ENCODE peak calls at places on chromosome 21, in four cellular contexts. E, G, X and C are unnamed samples.

GRCh38 chr21:27480841-27481261 is 514.0 kb upstream of the ADAMTS5 start:
- DNase-seq in E (peak; percentile 17), G (no peak), X (no peak), C (no peak)

GRCh38 chr21:36976882-36977651 is 10.6 kb upstream of the HLCS start:
- DNase-seq in E (peak; percentile 96), G (no peak), X (no peak), C (no peak)

GRCh38 chr21:33951276-33952178 is 35.9 kb upstream of the ATP5PO start:
- DNase-seq in E (no peak), G (no peak), X (no peak), C (peak; percentile 14)

GRCh38 chr21:22993822-22994574 is 1995.8 kb downstream of the NCAM2 start:
- DNase-seq in E (no peak), G (no peak), X (no peak), C (no peak)

GRCh38 chr21:43881283-43881682 is 16.3 kb downstream of the AGPAT3 start:
- DNase-seq in E (no peak), G (no peak), X (no peak), C (no peak)

GRCh38 chr21:33027401-33028185 is 1.9 kb downstream of the OLIG2 start:
- DNase-seq in E (no peak), G (peak; percentile 27), X (no peak), C (no peak)

GRCh38 chr21:39000496-39000895 is 182.8 kb downstream of the PSMG1 start:
- DNase-seq in E (peak; percentile 85), G (no peak), X (no peak), C (no peak)

GRCh38 chr21:17348357-17348756 is 164.5 kb upstream of the CXADR start:
- DNase-seq in E (no peak), G (no peak), X (no peak), C (no peak)

GRCh38 chr21:32414579-32415358 is 2.3 kb downstream of the EVA1C start:
- DNase-seq in E (peak; percentile 61), G (no peak), X (no peak), C (no peak)

GRCh38 chr21:14923468-14923867 is 141.3 kb downstream of the NRIP1 start:
- DNase-seq in E (no peak), G (no peak), X (no peak), C (no peak)

GRCh38 chr21:46441961-46442498 is 16.7 kb upstream of the DIP2A start:
- DNase-seq in E (no peak), G (no peak), X (no peak), C (no peak)

DNA sequence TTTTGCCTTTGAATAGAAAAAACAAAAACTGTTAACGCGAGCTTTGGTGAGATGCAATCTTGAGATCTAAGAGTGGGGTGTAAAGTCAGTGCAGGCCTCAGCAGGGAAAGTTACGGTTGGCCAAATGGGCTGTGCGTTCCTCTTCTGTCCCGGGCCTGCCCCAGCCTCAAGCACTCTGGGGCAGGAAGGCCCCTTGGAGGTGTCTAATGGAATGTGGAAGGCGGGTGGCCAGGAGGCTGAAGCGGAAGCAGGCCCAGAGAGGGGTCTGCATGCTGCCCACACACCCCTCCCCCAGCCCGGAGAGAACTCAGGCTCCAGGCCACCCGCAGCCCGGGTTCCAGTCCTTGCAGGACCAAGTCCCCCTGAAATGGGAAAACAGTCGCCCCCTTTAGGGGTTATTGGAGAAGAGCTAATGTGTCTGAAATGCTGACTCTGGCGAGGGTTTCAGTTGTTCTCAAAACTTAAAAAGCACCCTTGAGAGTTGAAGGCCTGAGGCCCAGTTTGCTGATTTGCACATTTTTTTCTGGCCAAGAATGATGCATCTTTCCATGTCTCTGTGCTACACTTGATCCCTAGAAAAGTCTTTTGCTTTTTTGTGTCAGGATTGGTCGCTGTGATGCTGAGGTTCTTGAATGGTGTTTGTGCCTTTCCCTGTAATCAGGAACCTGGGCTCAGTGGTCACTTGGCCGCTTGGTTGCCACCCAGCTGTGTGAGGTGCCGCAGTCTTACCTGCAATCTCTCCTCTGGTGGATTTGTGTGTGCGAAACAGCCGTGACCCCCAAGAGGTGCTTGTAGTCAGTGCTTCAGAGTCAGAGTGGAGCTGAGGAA is 2.0 kb downstream of the COL18A1 start:
- DNase-seq in E (no peak), G (peak; percentile 68), X (peak; percentile 16), C (no peak)
- H3K4me3 ChIP-seq in E (peak overlapping the region; percentile 68), G (no peak overlapping the region), X (peak overlapping the region; percentile 71), C (no peak overlapping the region)

DNA sequence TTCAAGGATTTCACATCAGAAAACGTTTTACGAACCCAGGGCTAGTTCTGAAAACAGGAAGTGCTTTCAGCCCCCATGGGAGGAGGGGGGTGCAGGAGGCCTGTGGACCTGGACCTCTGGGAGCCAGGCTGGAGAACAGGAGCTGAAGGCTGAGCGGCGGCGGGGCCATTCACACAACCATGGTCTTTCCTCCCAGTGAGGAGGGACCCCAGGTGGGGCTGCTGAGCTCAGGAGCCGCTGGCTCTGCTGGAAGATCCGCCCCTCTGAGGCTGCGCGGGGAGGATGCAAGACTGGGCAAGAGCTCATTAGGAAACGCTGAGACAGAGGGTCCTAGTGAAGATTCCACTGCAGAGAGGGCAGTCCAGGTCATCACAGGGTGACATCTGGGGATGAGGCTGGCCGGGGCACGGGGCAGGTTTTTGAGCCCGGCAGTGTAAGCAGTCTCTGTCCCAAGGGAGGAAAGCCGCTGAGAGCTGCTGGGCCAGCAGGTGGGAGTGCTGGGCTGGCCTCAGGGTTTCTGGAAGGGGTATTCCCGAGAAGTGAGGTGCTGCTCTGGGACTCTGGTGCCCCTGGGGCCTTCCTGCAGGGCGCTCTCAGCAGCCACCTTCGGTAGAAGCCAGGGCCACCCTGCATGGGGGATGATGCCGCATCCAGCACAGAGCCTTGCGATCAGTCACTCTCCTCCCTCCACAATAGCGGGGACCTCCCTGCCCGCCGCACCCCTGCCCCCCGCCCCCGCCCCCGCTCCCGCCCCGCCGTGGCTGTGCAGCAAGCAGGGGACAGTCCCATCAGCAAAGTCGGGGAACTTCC is 7.5 kb downstream of the MX2 start:
- DNase-seq in E (no peak), G (peak; percentile 69), X (peak; percentile 54), C (no peak)
- H3K4me1 ChIP-seq in E (peaks cover 15% of the 10 kb centered on the region), G (no peaks in the 10 kb centered on the region), X (peaks cover 37% of the 10 kb centered on the region), C (no peaks in the 10 kb centered on the region)

GRCh38 chr21:35254006-35254751 is 205.1 kb upstream of the RUNX1 start:
- DNase-seq in E (peak; percentile 68), G (no peak), X (no peak), C (peak; percentile 66)
- TF ChIP-seq CTCF in E (no peak), G (no peak), X (no peak), C (no peak)

DNA sequence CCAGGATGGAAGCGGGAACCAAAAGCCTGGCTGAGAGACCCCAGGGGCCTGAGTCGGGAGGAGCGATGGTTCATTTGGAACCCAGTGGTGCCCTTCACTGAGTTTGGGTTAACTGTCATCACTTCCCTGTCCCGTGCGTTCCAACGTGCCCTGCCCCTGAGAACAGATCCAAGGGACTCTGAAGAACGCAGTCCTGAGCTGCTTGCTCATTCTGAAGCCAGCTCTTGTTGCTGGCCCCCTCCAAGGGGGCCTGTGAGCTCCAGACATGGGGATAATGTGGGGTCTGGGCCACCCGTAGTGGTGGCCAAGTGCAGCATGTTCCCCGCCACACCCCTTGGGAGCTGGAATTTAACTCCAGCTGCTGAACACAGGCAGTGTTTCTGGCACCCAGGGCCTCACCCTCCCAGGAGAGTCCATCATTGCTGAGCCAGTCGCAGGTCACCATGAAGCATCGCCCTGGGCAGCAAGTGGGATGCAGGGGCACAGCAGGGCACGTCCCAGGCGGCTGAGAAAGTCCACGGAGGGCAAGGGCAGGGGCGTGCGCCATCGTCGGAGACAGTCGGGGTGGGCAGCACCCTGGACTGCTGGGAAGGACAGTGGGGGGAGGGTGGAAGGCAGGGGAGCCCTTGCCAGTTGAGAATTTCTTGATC is 69.3 kb upstream of the PDE9A start:
- DNase-seq in E (no peak), G (no peak), X (no peak), C (no peak)
- H3K4me3 ChIP-seq in E (no peak overlapping the region), G (no peak overlapping the region), X (no peak overlapping the region), C (no peak overlapping the region)

GRCh38 chr21:42735944-42736343 is 82.5 kb downstream of the PDE9A start:
- DNase-seq in E (no peak), G (no peak), X (no peak), C (no peak)
- H3K4me1 ChIP-seq in E (peaks cover 24% of the 10 kb centered on the region), G (peaks cover 51% of the 10 kb centered on the region), X (peaks cover 31% of the 10 kb centered on the region), C (no peaks in the 10 kb centered on the region)